ENCODE peak calls at places on chromosomes 2 and 18, in six cellular contexts. One of them, this sample, is unnamed.
A peak's percentile ranks its signal among the peaks of the same experiment; 100 is the strongest.

GRCh38 chr2:226467633-226468032 is 332.0 kb downstream of the IRS1 start:
- DNase-seq in Panc1: no peak
- DNase-seq in stimulated activated CD4-positive, alpha-beta T cell treated with anti-CD3 and anti-CD28 coated beads, Interleukin-2, amount 100 ng/mL, for 48 hours: no peak
- DNase-seq in GM12865: no peak
- DNase-seq in nephron progenitor cell: no peak
- DNase-seq in left colon: no peak
- DNase-seq in this sample: no peak

GRCh38 chr2:134289225-134289624 is 35.4 kb downstream of the MGAT5 start:
- DNase-seq in Panc1: no peak
- DNase-seq in stimulated activated CD4-positive, alpha-beta T cell treated with anti-CD3 and anti-CD28 coated beads, Interleukin-2, amount 100 ng/mL, for 48 hours: no peak
- DNase-seq in GM12865: no peak
- DNase-seq in nephron progenitor cell: no peak
- DNase-seq in left colon: no peak
- DNase-seq in this sample: no peak

GRCh38 chr2:11753452-11753885 is 7.0 kb downstream of the LPIN1 start:
- DNase-seq in Panc1: no peak
- DNase-seq in stimulated activated CD4-positive, alpha-beta T cell treated with anti-CD3 and anti-CD28 coated beads, Interleukin-2, amount 100 ng/mL, for 48 hours: no peak
- DNase-seq in GM12865: peak; percentile 93
- DNase-seq in nephron progenitor cell: no peak
- DNase-seq in left colon: peak; percentile 91
- DNase-seq in this sample: no peak

GRCh38 chr2:69846182-69847067 is 17.0 kb downstream of the GMCL1 start:
- DNase-seq in Panc1: no peak
- DNase-seq in stimulated activated CD4-positive, alpha-beta T cell treated with anti-CD3 and anti-CD28 coated beads, Interleukin-2, amount 100 ng/mL, for 48 hours: no peak
- DNase-seq in GM12865: no peak
- DNase-seq in nephron progenitor cell: no peak
- DNase-seq in left colon: no peak
- DNase-seq in this sample: no peak

GRCh38 chr2:67835266-67835665 is 227.5 kb downstream of the C1D start:
- DNase-seq in Panc1: no peak
- DNase-seq in stimulated activated CD4-positive, alpha-beta T cell treated with anti-CD3 and anti-CD28 coated beads, Interleukin-2, amount 100 ng/mL, for 48 hours: no peak
- DNase-seq in GM12865: no peak
- DNase-seq in nephron progenitor cell: no peak
- DNase-seq in left colon: no peak
- DNase-seq in this sample: no peak

GRCh38 chr2:241612156-241613017 is 24.6 kb downstream of the THAP4 start:
- DNase-seq in Panc1: no peak
- DNase-seq in stimulated activated CD4-positive, alpha-beta T cell treated with anti-CD3 and anti-CD28 coated beads, Interleukin-2, amount 100 ng/mL, for 48 hours: no peak
- DNase-seq in GM12865: no peak
- DNase-seq in nephron progenitor cell: no peak
- DNase-seq in left colon: no peak
- DNase-seq in this sample: no peak

GRCh38 chr2:28199995-28200394 is 192.7 kb upstream of the FOSL2 start:
- DNase-seq in Panc1: no peak
- DNase-seq in stimulated activated CD4-positive, alpha-beta T cell treated with anti-CD3 and anti-CD28 coated beads, Interleukin-2, amount 100 ng/mL, for 48 hours: no peak
- DNase-seq in GM12865: no peak
- DNase-seq in nephron progenitor cell: no peak
- DNase-seq in left colon: no peak
- DNase-seq in this sample: no peak

GRCh38 chr2:217662984-217663602 is 339.7 kb downstream of the TNS1 start:
- DNase-seq in Panc1: no peak
- DNase-seq in stimulated activated CD4-positive, alpha-beta T cell treated with anti-CD3 and anti-CD28 coated beads, Interleukin-2, amount 100 ng/mL, for 48 hours: no peak
- DNase-seq in GM12865: no peak
- DNase-seq in nephron progenitor cell: no peak
- DNase-seq in left colon: no peak
- DNase-seq in this sample: no peak

GRCh38 chr2:204691911-204692510 is 146.7 kb downstream of the PARD3B start:
- DNase-seq in Panc1: peak; percentile 32
- DNase-seq in stimulated activated CD4-positive, alpha-beta T cell treated with anti-CD3 and anti-CD28 coated beads, Interleukin-2, amount 100 ng/mL, for 48 hours: peak; percentile 11
- DNase-seq in GM12865: peak; percentile 55
- DNase-seq in nephron progenitor cell: peak; percentile 40
- DNase-seq in left colon: peak; percentile 37
- DNase-seq in this sample: peak; percentile 44

GRCh38 chr2:56185101-56185581 is 1.4 kb downstream of the CCDC85A start:
- DNase-seq in Panc1: no peak
- DNase-seq in stimulated activated CD4-positive, alpha-beta T cell treated with anti-CD3 and anti-CD28 coated beads, Interleukin-2, amount 100 ng/mL, for 48 hours: no peak
- DNase-seq in GM12865: no peak
- DNase-seq in nephron progenitor cell: peak; percentile 36
- DNase-seq in left colon: no peak
- DNase-seq in this sample: peak; percentile 12

GRCh38 chr2:41621095-41621494 is 426.7 kb upstream of the PKDCC start:
- DNase-seq in Panc1: no peak
- DNase-seq in stimulated activated CD4-positive, alpha-beta T cell treated with anti-CD3 and anti-CD28 coated beads, Interleukin-2, amount 100 ng/mL, for 48 hours: no peak
- DNase-seq in GM12865: no peak
- DNase-seq in nephron progenitor cell: no peak
- DNase-seq in left colon: no peak
- DNase-seq in this sample: no peak

GRCh38 chr2:75108937-75109482 is 90.3 kb downstream of the TACR1 start:
- DNase-seq in Panc1: no peak
- DNase-seq in stimulated activated CD4-positive, alpha-beta T cell treated with anti-CD3 and anti-CD28 coated beads, Interleukin-2, amount 100 ng/mL, for 48 hours: no peak
- DNase-seq in GM12865: no peak
- DNase-seq in nephron progenitor cell: no peak
- DNase-seq in left colon: no peak
- DNase-seq in this sample: no peak

GRCh38 chr2:198325359-198325758 is 521.0 kb downstream of the PLCL1 start:
- DNase-seq in Panc1: no peak
- DNase-seq in stimulated activated CD4-positive, alpha-beta T cell treated with anti-CD3 and anti-CD28 coated beads, Interleukin-2, amount 100 ng/mL, for 48 hours: no peak
- DNase-seq in GM12865: no peak
- DNase-seq in nephron progenitor cell: no peak
- DNase-seq in left colon: no peak
- DNase-seq in this sample: no peak

GRCh38 chr2:78925258-78925657 is 100.2 kb upstream of the REG3G start:
- DNase-seq in Panc1: no peak
- DNase-seq in stimulated activated CD4-positive, alpha-beta T cell treated with anti-CD3 and anti-CD28 coated beads, Interleukin-2, amount 100 ng/mL, for 48 hours: no peak
- DNase-seq in GM12865: no peak
- DNase-seq in nephron progenitor cell: no peak
- DNase-seq in left colon: no peak
- DNase-seq in this sample: no peak

GRCh38 chr2:126887506-126887905 is 11.2 kb upstream of the TEX51 start:
- DNase-seq in Panc1: no peak
- DNase-seq in stimulated activated CD4-positive, alpha-beta T cell treated with anti-CD3 and anti-CD28 coated beads, Interleukin-2, amount 100 ng/mL, for 48 hours: no peak
- DNase-seq in GM12865: no peak
- DNase-seq in nephron progenitor cell: no peak
- DNase-seq in left colon: no peak
- DNase-seq in this sample: no peak

GRCh38 chr2:102030855-102031527 is 39.2 kb downstream of the IL1R2 start:
- DNase-seq in Panc1: no peak
- DNase-seq in stimulated activated CD4-positive, alpha-beta T cell treated with anti-CD3 and anti-CD28 coated beads, Interleukin-2, amount 100 ng/mL, for 48 hours: no peak
- DNase-seq in GM12865: no peak
- DNase-seq in nephron progenitor cell: no peak
- DNase-seq in left colon: no peak
- DNase-seq in this sample: no peak

GRCh38 chr2:74551942-74552913 is 1.5 kb downstream of the LOXL3 start:
- DNase-seq in Panc1: no peak
- DNase-seq in stimulated activated CD4-positive, alpha-beta T cell treated with anti-CD3 and anti-CD28 coated beads, Interleukin-2, amount 100 ng/mL, for 48 hours: no peak
- DNase-seq in GM12865: peak; percentile 73
- DNase-seq in nephron progenitor cell: peak; percentile 18
- DNase-seq in left colon: no peak
- DNase-seq in this sample: no peak

GRCh38 chr2:62938126-62938525 is 112.5 kb upstream of the OTX1 start:
- DNase-seq in Panc1: no peak
- DNase-seq in stimulated activated CD4-positive, alpha-beta T cell treated with anti-CD3 and anti-CD28 coated beads, Interleukin-2, amount 100 ng/mL, for 48 hours: no peak
- DNase-seq in GM12865: no peak
- DNase-seq in nephron progenitor cell: no peak
- DNase-seq in left colon: no peak
- DNase-seq in this sample: no peak

GRCh38 chr2:231935207-231935524 is 9.0 kb upstream of the NPPC start:
- DNase-seq in Panc1: no peak
- DNase-seq in stimulated activated CD4-positive, alpha-beta T cell treated with anti-CD3 and anti-CD28 coated beads, Interleukin-2, amount 100 ng/mL, for 48 hours: no peak
- DNase-seq in GM12865: no peak
- DNase-seq in nephron progenitor cell: no peak
- DNase-seq in left colon: no peak
- DNase-seq in this sample: no peak

GRCh38 chr18:61581578-61582204 is 248.5 kb downstream of the CDH20 start:
- DNase-seq in Panc1: peak; percentile 35
- DNase-seq in stimulated activated CD4-positive, alpha-beta T cell treated with anti-CD3 and anti-CD28 coated beads, Interleukin-2, amount 100 ng/mL, for 48 hours: peak; percentile 70
- DNase-seq in GM12865: peak; percentile 60
- DNase-seq in nephron progenitor cell: peak; percentile 91
- DNase-seq in left colon: peak; percentile 64
- DNase-seq in this sample: peak; percentile 79

GRCh38 chr2:166900700-166901099 is 12.4 kb downstream of the XIRP2 start:
- DNase-seq in Panc1: no peak
- DNase-seq in stimulated activated CD4-positive, alpha-beta T cell treated with anti-CD3 and anti-CD28 coated beads, Interleukin-2, amount 100 ng/mL, for 48 hours: no peak
- DNase-seq in GM12865: peak; percentile 30
- DNase-seq in nephron progenitor cell: peak; percentile 8
- DNase-seq in left colon: no peak
- DNase-seq in this sample: peak; percentile 6

GRCh38 chr18:7117390-7118355 is at the start of gene LAMA1:
- DNase-seq in Panc1: no peak
- DNase-seq in stimulated activated CD4-positive, alpha-beta T cell treated with anti-CD3 and anti-CD28 coated beads, Interleukin-2, amount 100 ng/mL, for 48 hours: no peak
- DNase-seq in GM12865: no peak
- DNase-seq in nephron progenitor cell: peak; percentile 89
- DNase-seq in left colon: no peak
- DNase-seq in this sample: peak; percentile 71

GRCh38 chr2:185736210-185736609 is 2.4 kb upstream of the FSIP2 start:
- DNase-seq in Panc1: no peak
- DNase-seq in stimulated activated CD4-positive, alpha-beta T cell treated with anti-CD3 and anti-CD28 coated beads, Interleukin-2, amount 100 ng/mL, for 48 hours: no peak
- DNase-seq in GM12865: no peak
- DNase-seq in nephron progenitor cell: no peak
- DNase-seq in left colon: no peak
- DNase-seq in this sample: no peak

GRCh38 chr18:59429608-59430007 is 70.5 kb upstream of the LMAN1 start:
- DNase-seq in Panc1: no peak
- DNase-seq in stimulated activated CD4-positive, alpha-beta T cell treated with anti-CD3 and anti-CD28 coated beads, Interleukin-2, amount 100 ng/mL, for 48 hours: no peak
- DNase-seq in GM12865: no peak
- DNase-seq in nephron progenitor cell: no peak
- DNase-seq in left colon: no peak
- DNase-seq in this sample: no peak

GRCh38 chr2:78011251-78011650 is 489.1 kb upstream of the LRRTM4 start:
- DNase-seq in Panc1: no peak
- DNase-seq in stimulated activated CD4-positive, alpha-beta T cell treated with anti-CD3 and anti-CD28 coated beads, Interleukin-2, amount 100 ng/mL, for 48 hours: no peak
- DNase-seq in GM12865: no peak
- DNase-seq in nephron progenitor cell: no peak
- DNase-seq in left colon: no peak
- DNase-seq in this sample: no peak

This sample was measured in neuronal stem cell.